ENCODE peak calls at places on chromosomes 6 and 20, in four cellular contexts. F is T-cell, Y is GM12891, A is GM18507. D is an unnamed sample.

GRCh38 chr6:56459030-56459805 is 183.5 kb downstream of the DST start:
- DNase-seq in F (no peak), Y (no peak), A (no peak), D (no peak)

GRCh38 chr6:37125779-37126553 is 44.0 kb upstream of the PIM1 start:
- DNase-seq in F (no peak), Y (no peak), A (no peak), D (no peak)

GRCh38 chr6:53794073-53794719 is 609 bp upstream of the LRRC1 start:
- DNase-seq in F (peak), Y (no peak), A (peak), D (peak)

GRCh38 chr20:10536531-10536930 is 101.4 kb downstream of the SLX4IP start:
- DNase-seq in F (no peak), Y (no peak), A (no peak), D (no peak)

GRCh38 chr6:22401206-22401605 is 104.4 kb upstream of the PRL start:
- DNase-seq in F (no peak), Y (no peak), A (no peak), D (no peak)

GRCh38 chr6:68778356-68779020 is 143.4 kb downstream of the ADGRB3 start:
- DNase-seq in F (no peak), Y (no peak), A (no peak), D (peak)

GRCh38 chr6:1335367-1336037 is 23.6 kb downstream of the FOXQ1 start:
- DNase-seq in F (no peak), Y (no peak), A (no peak), D (no peak)

GRCh38 chr6:146433881-146434741 is 109.5 kb upstream of the RAB32 start:
- DNase-seq in F (no peak), Y (no peak), A (no peak), D (no peak)

GRCh38 chr20:63342561-63343459 is 18.3 kb downstream of the CHRNA4 start:
- DNase-seq in F (no peak), Y (no peak), A (no peak), D (no peak)

GRCh38 chr6:127879685-127880084 is 21.2 kb downstream of the THEMIS start:
- DNase-seq in F (no peak), Y (no peak), A (no peak), D (peak)

GRCh38 chr20:44705364-44706094 is 9.6 kb upstream of the CCN5 start:
- DNase-seq in F (no peak), Y (no peak), A (no peak), D (no peak)

GRCh38 chr6:28896505-28897392 is 27.0 kb downstream of the TRIM27 start:
- DNase-seq in F (peak), Y (no peak), A (no peak), D (peak)

GRCh38 chr6:11018225-11018624 is 25.9 kb downstream of the ELOVL2 start:
- DNase-seq in F (no peak), Y (no peak), A (no peak), D (no peak)

GRCh38 chr20:51258582-51259175 is 235.8 kb upstream of the KCNG1 start:
- DNase-seq in F (no peak), Y (no peak), A (no peak), D (peak)

GRCh38 chr6:21348462-21349195 is 244.9 kb upstream of the SOX4 start:
- DNase-seq in F (no peak), Y (no peak), A (no peak), D (peak)

GRCh38 chr20:61728326-61728725 is 337.4 kb downstream of the TAF4 start:
- DNase-seq in F (no peak), Y (no peak), A (no peak), D (no peak)

GRCh38 chr6:96626749-96627353 is 63.9 kb downstream of the FHL5 start:
- DNase-seq in F (no peak), Y (no peak), A (no peak), D (no peak)

GRCh38 chr6:142935553-142936517 is 9.1 kb downstream of the HIVEP2 start:
- DNase-seq in F (no peak), Y (no peak), A (no peak), D (no peak)

GRCh38 chr20:17023811-17024210 is 203.0 kb upstream of the PCSK2 start:
- DNase-seq in F (no peak), Y (no peak), A (no peak), D (no peak)

GRCh38 chr20:49386848-49387605 is 95.4 kb downstream of the KCNB1 start:
- DNase-seq in F (no peak), Y (no peak), A (no peak), D (no peak)

GRCh38 chr6:160010067-160010466 is 41.2 kb downstream of the IGF2R start:
- DNase-seq in F (no peak), Y (no peak), A (no peak), D (peak)

GRCh38 chr6:16403831-16404230 is 165.4 kb downstream of the GMPR start:
- DNase-seq in F (no peak), Y (no peak), A (no peak), D (no peak)

GRCh38 chr20:59207742-59208357 is 44.2 kb downstream of the ZNF831 start:
- DNase-seq in F (peak), Y (peak), A (peak), D (no peak)

GRCh38 chr6:107585815-107586435 is 96.0 kb downstream of the SOBP start:
- DNase-seq in F (no peak), Y (no peak), A (no peak), D (no peak)

GRCh38 chr20:22217712-22218352 is 366.5 kb downstream of the FOXA2 start:
- DNase-seq in F (no peak), Y (no peak), A (no peak), D (no peak)

GRCh38 chr20:17768267-17768666 is 68.5 kb downstream of the BANF2 start:
- DNase-seq in F (no peak), Y (no peak), A (no peak), D (no peak)

GRCh38 chr6:35611235-35611634 is 77.5 kb downstream of the FKBP5 start:
- DNase-seq in F (peak), Y (no peak), A (no peak), D (peak)

GRCh38 chr20:60477958-60478357 is 519.7 kb downstream of the CDH26 start:
- DNase-seq in F (no peak), Y (no peak), A (no peak), D (no peak)

GRCh38 chr20:61776491-61776890 is 289.2 kb downstream of the TAF4 start:
- DNase-seq in F (no peak), Y (no peak), A (no peak), D (no peak)

GRCh38 chr20:10362674-10363073 is 71.3 kb downstream of the MKKS start:
- DNase-seq in F (no peak), Y (no peak), A (no peak), D (no peak)

GRCh38 chr20:48702388-48703041 is 125.3 kb downstream of the PREX1 start:
- DNase-seq in F (no peak), Y (no peak), A (no peak), D (no peak)

D was measured in brain microvascular endothelial cell.